ENCODE peak calls at places on chromosomes 3 and 15, in six cellular contexts. S is SJSA1, N is fibroblast of lung, B is endodermal cell, G is hepatocyte, C is GM23248. V is an unnamed sample. For H3K4me1 and H3K27me3, the result is how much of the 10 kb centered on the place peaks cover.

GRCh38 chr15:82731527-82731926 is 21.9 kb upstream of the AP3B2 start:
- DNase-seq in N (no peak), B (no peak), G (no peak), S (no peak), C (no peak), V (no peak)

GRCh38 chr3:53846134-53846850 is at the start of the genes CHDH and IL17RB:
- DNase-seq in G (peak), C (peak), B (peak), S (no peak), N (peak), V (peak)

GRCh38 chr15:100596792-100597191 is 5.2 kb downstream of the LINS1 start:
- DNase-seq in B (no peak), G (no peak), N (peak), S (no peak), C (no peak), V (peak)

GRCh38 chr15:84631706-84632272 is 22.3 kb downstream of the WDR73 start:
- DNase-seq in G (no peak), C (peak), B (no peak), N (no peak), S (no peak), V (no peak)

GRCh38 chr3:32945136-32945535 is 6.3 kb upstream of the CCR4 start:
- DNase-seq in G (no peak), S (no peak), B (no peak), N (peak), C (peak), V (no peak)

GRCh38 chr15:40421246-40422157 is 15.9 kb downstream of the IVD start:
- DNase-seq in B (peak), N (peak), C (peak), G (peak), S (peak), V (peak)

GRCh38 chr3:123218990-123219389 is 17.2 kb downstream of the SEC22A start:
- DNase-seq in C (no peak), S (no peak), G (no peak), B (no peak), N (no peak), V (no peak)

GRCh38 chr15:77070500-77071337 is at the start of gene TSPAN3:
- DNase-seq in B (peak), G (peak), S (peak), N (peak), C (peak), V (peak)

GRCh38 chr3:129611812-129612349 is 5.4 kb upstream of the PLXND1 start:
- DNase-seq in S (peak), G (no peak), N (peak), B (peak), C (peak), V (no peak)

GRCh38 chr15:31455499-31455898 is 128.9 kb downstream of the KLF13 start:
- DNase-seq in B (peak), G (no peak), N (no peak), S (peak), C (peak), V (no peak)

DNA sequence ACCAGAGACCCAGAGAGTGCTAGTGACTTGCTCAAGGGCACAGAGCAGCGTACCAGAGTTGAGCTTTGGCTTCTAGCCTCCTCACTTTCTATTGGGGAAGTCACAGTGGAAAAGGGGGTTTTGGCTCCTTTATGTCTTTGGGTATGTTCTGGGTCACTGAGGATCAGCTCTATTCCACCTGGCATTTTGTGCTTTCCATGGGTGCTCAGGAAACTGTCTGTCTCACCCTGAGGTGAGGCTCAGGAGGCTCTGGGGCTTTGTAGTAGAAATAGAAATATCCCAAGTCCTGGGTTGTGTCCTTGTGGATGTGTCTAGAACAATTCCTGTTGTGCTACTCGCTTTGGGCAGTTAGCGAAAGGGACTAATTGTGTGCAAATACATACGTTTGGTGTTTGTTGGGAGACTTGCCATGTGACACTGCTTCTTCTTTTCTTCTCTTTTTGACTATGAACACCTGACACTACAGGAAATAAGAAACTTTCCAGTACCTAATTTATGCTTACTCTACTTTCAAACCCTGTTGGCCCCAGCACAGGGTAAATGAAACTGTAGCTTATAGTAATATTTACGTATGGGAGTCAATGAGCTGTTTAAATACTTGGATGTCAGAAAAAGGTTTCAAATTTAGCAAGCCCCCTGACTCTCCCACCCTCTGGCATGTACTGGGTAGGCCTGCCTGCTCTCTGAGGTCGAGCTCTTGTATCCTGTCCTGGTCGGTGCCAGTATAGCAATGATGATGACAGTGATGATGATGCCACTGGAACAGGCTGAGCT is 35.6 kb downstream of the SMAD3 start:
- DNase-seq in N (no peak), G (no peak), S (no peak), B (no peak), C (no peak), V (no peak)
- H3K27ac ChIP-seq in N (peak), G (peak), S (peak), B (no peak), C (no peak), V (no peak)

GRCh38 chr3:195532345-195532744 is 10.8 kb downstream of the PPP1R2 start:
- DNase-seq in B (no peak), N (no peak), S (no peak), G (no peak), C (no peak), V (no peak)

GRCh38 chr3:195531683-195532082 is 11.4 kb downstream of the PPP1R2 start:
- DNase-seq in C (no peak), B (no peak), S (no peak), G (no peak), N (no peak), V (no peak)

GRCh38 chr3:195537995-195538394 is 5.1 kb downstream of the PPP1R2 start:
- DNase-seq in N (no peak), C (no peak), G (no peak), B (no peak), S (no peak), V (no peak)

DNA sequence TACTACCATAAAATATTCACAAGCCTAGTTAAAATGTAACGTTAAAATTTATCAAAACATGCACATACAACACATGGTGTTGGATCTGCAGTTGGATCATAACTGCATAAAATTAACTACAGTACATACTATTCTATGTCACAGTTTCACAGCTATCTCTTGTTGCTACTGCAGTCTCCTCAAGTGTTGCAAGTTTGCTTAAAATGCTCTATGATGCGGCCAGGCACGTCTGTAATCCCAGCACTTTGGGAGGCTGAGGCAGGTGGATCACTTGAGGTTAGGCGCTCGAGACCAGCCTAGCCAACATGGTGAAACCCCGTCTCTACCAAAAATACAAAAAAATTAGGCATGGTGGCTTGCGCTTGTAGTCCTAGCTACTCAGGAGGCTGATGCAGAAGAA is 10.3 kb downstream of the PPP1R2 start:
- DNase-seq in G (no peak), S (no peak), N (no peak), B (no peak), C (no peak), V (no peak)
- H3K4me1 ChIP-seq in G (under half), S (under half), N (under half), B (under half), C (under half), V (under half)

GRCh38 chr3:147421184-147421912 is 12.2 kb downstream of the ZIC1 start:
- DNase-seq in N (no peak), B (peak), C (peak), S (no peak), G (no peak), V (no peak)
- H3K27me3 ChIP-seq in N (half or more), B (half or more), C (under half), S (under half), G (half or more), V (half or more)

GRCh38 chr3:169813757-169814517 is 1.2 kb upstream of the LRRC34 start:
- DNase-seq in S (no peak), B (peak), N (no peak), G (peak), C (peak), V (peak)
- H3K27ac ChIP-seq in S (no peak), B (no peak), N (no peak), G (no peak), C (no peak), V (no peak)

DNA sequence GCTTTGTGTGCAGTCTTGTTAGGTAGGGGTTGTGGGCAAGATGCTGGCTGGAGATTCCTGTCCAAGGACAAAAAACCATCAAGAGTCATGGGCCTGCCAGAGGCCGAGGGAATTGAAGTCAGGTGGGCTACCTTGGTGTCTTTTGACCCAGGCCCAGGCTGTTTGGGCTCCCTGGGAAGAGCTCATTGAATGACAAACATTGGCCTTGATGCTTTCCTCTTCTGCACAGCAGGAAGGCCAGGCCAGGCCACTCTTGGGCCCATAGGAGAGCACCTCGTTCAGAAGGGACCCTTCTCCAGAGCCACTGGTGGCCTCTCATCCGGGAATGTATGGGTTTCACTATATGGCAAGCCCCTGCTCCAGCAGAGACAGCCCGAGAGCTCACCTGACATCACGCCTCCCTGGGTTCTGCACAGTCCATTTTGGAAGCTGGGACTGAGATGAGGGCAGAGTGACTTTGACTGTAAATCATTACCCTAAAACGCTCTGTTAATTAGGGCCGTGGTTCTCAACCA is 169.1 kb downstream of the NSMCE3 start:
- DNase-seq in S (no peak), N (no peak), C (no peak), B (no peak), G (no peak), V (no peak)
- H3K4me1 ChIP-seq in S (under half), N (under half), C (under half), B (under half), G (under half), V (under half)

GRCh38 chr15:48590704-48591103 is 54.8 kb downstream of the FBN1 start:
- DNase-seq in G (no peak), C (no peak), S (no peak), N (no peak), B (no peak), V (no peak)
- H3K27me3 ChIP-seq in G (under half), C (under half), S (under half), N (under half), B (under half), V (under half)

DNA sequence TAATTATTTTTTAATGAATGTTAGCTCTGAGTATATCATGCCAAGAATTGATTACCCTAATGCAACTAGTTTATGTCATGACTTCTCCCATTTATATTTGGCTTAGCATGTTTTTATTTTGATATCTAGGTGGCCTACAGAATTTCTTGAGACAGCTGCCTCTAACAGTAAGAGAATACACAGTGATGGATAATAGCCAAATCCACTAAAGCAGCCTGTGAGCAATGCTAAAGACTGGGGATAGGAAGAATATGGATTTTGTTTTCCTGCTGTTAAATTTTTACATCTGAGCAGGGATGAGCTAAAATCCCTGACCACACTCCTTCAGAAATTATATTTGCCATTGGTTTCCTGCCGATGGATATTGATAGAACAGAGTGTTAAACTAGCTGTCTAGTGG is 149.3 kb upstream of the TGFBR2 start:
- DNase-seq in G (no peak), B (no peak), S (no peak), N (no peak), C (peak), V (no peak)
- H3K27ac ChIP-seq in G (no peak), B (no peak), S (no peak), N (no peak), C (no peak), V (no peak)